ENCODE peak calls at places on chromosomes 2 and 18, in eight cellular contexts. M, H, K, J, T, Y, E and P are unnamed samples.

GRCh38 chr2:217897091-217897715 is 105.6 kb downstream of the TNS1 start:
- DNase-seq in M (no peak), H (no peak), K (no peak), J (no peak), T (no peak), Y (no peak), E (no peak), P (peak; percentile 71)

GRCh38 chr2:211745295-211746097 is 793.1 kb downstream of the ERBB4 start:
- DNase-seq in M (no peak), H (peak; percentile 63), K (peak; percentile 61), J (peak; percentile 7), T (peak; percentile 20), Y (peak; percentile 68), E (no peak), P (peak; percentile 45)

GRCh38 chr2:151200844-151201243 is 60.8 kb downstream of the RBM43 start:
- DNase-seq in M (no peak), H (no peak), K (no peak), J (no peak), T (no peak), Y (no peak), E (no peak), P (no peak)

GRCh38 chr2:190328748-190329147 is 9.1 kb upstream of the HIBCH start:
- DNase-seq in M (no peak), H (peak; percentile 15), K (no peak), J (no peak), T (no peak), Y (no peak), E (no peak), P (peak; percentile 33)

GRCh38 chr18:65817178-65817577 is 66.4 kb downstream of the CDH7 start:
- DNase-seq in M (no peak), H (no peak), K (no peak), J (no peak), T (no peak), Y (no peak), E (no peak), P (no peak)

GRCh38 chr2:39837856-39838453 is 58.9 kb upstream of the THUMPD2 start:
- DNase-seq in M (no peak), H (peak; percentile 51), K (peak; percentile 44), J (no peak), T (peak; percentile 6), Y (peak; percentile 55), E (no peak), P (peak; percentile 49)

GRCh38 chr2:72625359-72625758 is 200.5 kb downstream of the EXOC6B start:
- DNase-seq in M (no peak), H (no peak), K (no peak), J (no peak), T (no peak), Y (no peak), E (no peak), P (no peak)

GRCh38 chr2:9010866-9011265 is 7.4 kb upstream of the MBOAT2 start:
- DNase-seq in M (no peak), H (peak; percentile 82), K (no peak), J (no peak), T (no peak), Y (no peak), E (no peak), P (no peak)

GRCh38 chr2:241214766-241215165 is 26.3 kb downstream of the ANO7 start:
- DNase-seq in M (no peak), H (no peak), K (no peak), J (no peak), T (no peak), Y (no peak), E (no peak), P (no peak)

GRCh38 chr2:128275498-128276045 is 43.1 kb downstream of the HS6ST1 start:
- DNase-seq in M (peak; percentile 20), H (no peak), K (no peak), J (no peak), T (no peak), Y (no peak), E (no peak), P (no peak)

GRCh38 chr2:145025382-145025781 is 505.5 kb upstream of the ZEB2 start:
- DNase-seq in M (no peak), H (no peak), K (no peak), J (no peak), T (no peak), Y (no peak), E (no peak), P (no peak)

GRCh38 chr2:29066271-29066860 is 8.0 kb downstream of the PCARE start:
- DNase-seq in M (no peak), H (peak; percentile 88), K (no peak), J (no peak), T (no peak), Y (no peak), E (no peak), P (peak; percentile 94)

GRCh38 chr2:190482441-190482840 is 52.1 kb downstream of the NEMP2 start:
- DNase-seq in M (no peak), H (peak; percentile 11), K (no peak), J (no peak), T (no peak), Y (no peak), E (no peak), P (no peak)